ENCODE peak calls at places on chromosomes 16 and 17, in six cellular contexts. T is brain microvascular endothelial cell; Z is AG04449; E is testis; F is CD8-positive, alpha-beta memory T cell; R is fibroblast of the aortic adventitia. X is an unnamed sample.

GRCh38 chr17:21460358-21460757 is 84.2 kb downstream of the KCNJ12 start:
- DNase-seq in T (peak), Z (no peak), E (no peak), F (no peak), R (no peak), X (peak)

GRCh38 chr16:57632568-57632967 is 4.1 kb downstream of the ADGRG1 start:
- DNase-seq in T (no peak), Z (no peak), E (peak), F (no peak), R (peak), X (no peak)

GRCh38 chr17:50111687-50112655 is 16.8 kb downstream of the PDK2 start:
- DNase-seq in T (no peak), Z (no peak), E (peak), F (no peak), R (no peak), X (no peak)

GRCh38 chr17:12979826-12980500 is 37.9 kb downstream of the ELAC2 start:
- DNase-seq in T (no peak), Z (no peak), E (no peak), F (no peak), R (no peak), X (no peak)

GRCh38 chr17:17716837-17717523 is 35.7 kb downstream of the RAI1 start:
- DNase-seq in T (no peak), Z (no peak), E (no peak), F (no peak), R (no peak), X (no peak)

GRCh38 chr17:50657627-50658026 is 22.9 kb downstream of the ABCC3 start:
- DNase-seq in T (no peak), Z (no peak), E (no peak), F (no peak), R (no peak), X (no peak)

GRCh38 chr16:13351222-13351621 is 449.8 kb downstream of the SHISA9 start:
- DNase-seq in T (no peak), Z (no peak), E (no peak), F (no peak), R (no peak), X (no peak)

GRCh38 chr17:10111907-10112452 is 86.4 kb downstream of the GAS7 start:
- DNase-seq in T (no peak), Z (no peak), E (no peak), F (no peak), R (no peak), X (no peak)

GRCh38 chr16:19130852-19131808 is 17.4 kb downstream of the ITPRIPL2 start:
- DNase-seq in T (peak), Z (no peak), E (peak), F (no peak), R (peak), X (peak)

GRCh38 chr16:17853958-17854357 is 383.2 kb upstream of the XYLT1 start:
- DNase-seq in T (no peak), Z (no peak), E (no peak), F (no peak), R (no peak), X (no peak)

GRCh38 chr17:11747441-11747840 is 149.2 kb downstream of the DNAH9 start:
- DNase-seq in T (no peak), Z (no peak), E (no peak), F (no peak), R (no peak), X (no peak)

GRCh38 chr17:74744714-74745547 is 3.5 kb upstream of the NHERF1 start:
- DNase-seq in T (peak), Z (no peak), E (peak), F (peak), R (peak), X (no peak)

GRCh38 chr16:87855852-87856715 is 13.2 kb downstream of the SLC7A5 start:
- DNase-seq in T (peak), Z (no peak), E (no peak), F (peak), R (no peak), X (no peak)

GRCh38 chr17:7440113-7440822 is 956 bp downstream of the FGF11 start:
- DNase-seq in T (no peak), Z (no peak), E (peak), F (peak), R (peak), X (no peak)

GRCh38 chr17:34081269-34081668 is 173.8 kb upstream of the CCL2 start:
- DNase-seq in T (no peak), Z (no peak), E (no peak), F (no peak), R (no peak), X (no peak)

GRCh38 chr17:82205720-82206508 is 6.7 kb downstream of the CCDC57 start:
- DNase-seq in T (peak), Z (peak), E (peak), F (peak), R (peak), X (peak)

GRCh38 chr17:289409-289808 is 63.2 kb downstream of the RPH3AL start:
- DNase-seq in T (no peak), Z (no peak), E (no peak), F (no peak), R (no peak), X (no peak)

GRCh38 chr16:71327720-71328119 is 30.8 kb upstream of the CALB2 start:
- DNase-seq in T (no peak), Z (no peak), E (no peak), F (no peak), R (no peak), X (no peak)

GRCh38 chr17:42049834-42050359 is 504 bp downstream of the C17orf113 start:
- DNase-seq in T (no peak), Z (no peak), E (no peak), F (no peak), R (no peak), X (no peak)

GRCh38 chr17:67377727-67378443 is 804 bp downstream of the PITPNC1 start:
- DNase-seq in T (no peak), Z (no peak), E (peak), F (peak), R (peak), X (no peak)

GRCh38 chr17:81121841-81122733 is 43.2 kb upstream of the PVALEF start:
- DNase-seq in T (no peak), Z (no peak), E (no peak), F (no peak), R (no peak), X (no peak)

GRCh38 chr17:47703671-47704070 is 9.7 kb downstream of the TBKBP1 start:
- DNase-seq in T (no peak), Z (no peak), E (no peak), F (no peak), R (no peak), X (no peak)
- H3K4me3 ChIP-seq in T (no peak), Z (no peak), E (no peak), F (peak), R (no peak), X (no peak)

GRCh38 chr16:2044541-2044940 is 3.1 kb downstream of the NTHL1 start:
- DNase-seq in T (no peak), Z (no peak), E (no peak), F (no peak), R (no peak), X (no peak)

GRCh38 chr16:2043296-2043979 is 4.2 kb downstream of the NTHL1 start:
- DNase-seq in T (no peak), Z (no peak), E (no peak), F (no peak), R (no peak), X (no peak)

GRCh38 chr16:2043980-2044451 is 3.6 kb downstream of the NTHL1 start:
- DNase-seq in T (no peak), Z (no peak), E (no peak), F (no peak), R (no peak), X (no peak)

GRCh38 chr16:2042171-2042570 is 5.5 kb downstream of the NTHL1 start:
- DNase-seq in T (no peak), Z (no peak), E (no peak), F (no peak), R (no peak), X (no peak)

DNA sequence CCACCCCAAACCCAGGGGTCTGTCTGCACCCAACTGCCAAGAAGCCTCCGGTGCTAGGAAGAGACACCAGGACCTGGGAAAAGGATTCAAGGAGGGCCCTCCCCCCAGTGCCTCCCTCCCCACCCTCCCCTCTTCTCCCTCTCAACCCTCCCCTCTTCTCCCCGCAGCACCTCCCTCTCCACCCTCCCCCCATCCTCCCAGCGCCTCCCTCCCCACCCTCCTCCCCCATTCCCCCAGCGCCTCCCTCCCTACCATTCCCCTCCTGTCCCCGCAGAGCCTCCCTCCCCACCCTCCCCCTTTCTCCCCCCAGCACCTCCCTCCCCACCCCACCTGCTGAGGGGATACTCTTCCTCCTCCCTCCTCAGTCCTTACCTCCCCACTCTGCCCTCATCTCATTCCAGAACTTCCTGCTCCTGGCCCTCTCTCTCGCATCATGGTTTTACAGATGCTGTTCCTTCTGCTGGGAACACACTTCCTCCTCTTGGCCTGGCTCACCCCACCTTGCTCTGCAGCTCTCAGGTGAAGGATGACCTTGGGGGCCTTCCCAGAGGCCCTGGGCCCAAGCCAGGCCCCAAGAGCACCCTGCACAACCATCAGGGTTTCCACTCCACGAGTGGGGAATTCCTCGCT is 4.9 kb downstream of the NTHL1 start:
- DNase-seq in T (no peak), Z (no peak), E (no peak), F (no peak), R (no peak), X (no peak)
- H3K4me3 ChIP-seq in T (no peak), Z (no peak), E (no peak), F (no peak), R (no peak), X (no peak)

DNA sequence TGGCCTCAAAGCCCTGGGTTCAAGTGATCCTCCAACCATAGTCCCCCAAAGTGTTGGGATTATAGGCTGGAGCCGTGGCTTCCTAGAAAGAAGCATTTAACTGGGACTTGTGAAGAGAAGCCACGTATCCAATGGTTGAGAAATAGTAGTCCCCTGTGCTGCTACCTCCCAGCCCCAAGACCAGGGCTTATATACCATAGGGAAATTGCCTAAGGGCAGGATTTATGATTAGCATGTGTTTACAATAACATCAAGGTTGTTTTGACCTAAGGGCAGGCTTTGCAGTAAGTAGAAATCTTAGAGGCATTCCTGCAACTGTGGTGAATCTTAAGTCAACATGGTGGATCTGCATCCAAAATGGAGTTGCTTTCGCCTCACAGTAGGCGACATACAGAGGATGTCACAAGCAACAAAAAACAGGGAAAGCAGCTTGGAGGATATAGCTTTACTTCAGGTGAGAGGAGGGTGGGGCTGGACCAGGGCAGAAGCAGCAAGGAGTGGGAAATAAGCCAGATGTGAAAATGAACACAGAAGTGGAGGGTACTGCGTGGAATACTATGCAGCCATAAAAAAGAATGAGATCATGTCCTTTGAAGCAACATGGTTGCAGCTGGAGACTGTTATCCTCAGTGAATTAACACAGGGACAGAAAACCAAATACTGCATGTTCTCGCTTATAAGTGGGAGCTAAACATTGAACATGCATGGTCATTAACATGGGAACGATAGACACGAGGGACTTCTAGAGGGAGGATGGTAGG is 18.7 kb upstream of the NSMCE1 start:
- DNase-seq in T (no peak), Z (no peak), E (no peak), F (no peak), R (no peak), X (no peak)
- H3K4me3 ChIP-seq in T (no peak), Z (no peak), E (no peak), F (no peak), R (no peak), X (no peak)

DNA sequence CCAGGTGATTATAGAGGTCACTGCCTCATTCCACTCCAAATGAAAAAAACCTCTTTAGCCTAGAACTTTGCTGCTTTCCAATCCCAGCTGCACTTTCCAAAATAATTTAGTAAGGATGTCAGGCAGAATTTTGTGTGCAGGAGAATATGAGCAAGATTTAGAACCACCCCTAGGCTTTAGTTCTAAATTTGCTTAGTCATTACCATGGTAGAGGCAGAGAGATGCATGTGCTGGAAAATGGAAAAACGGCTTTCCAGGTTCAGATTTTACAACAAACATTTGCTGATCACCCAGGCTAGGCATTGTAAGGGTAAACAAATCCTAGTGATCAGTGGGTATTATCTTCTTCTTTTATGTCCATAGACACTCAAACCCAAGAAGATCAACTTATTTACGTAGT is 6.3 kb downstream of the KRT26 start:
- DNase-seq in T (no peak), Z (no peak), E (no peak), F (no peak), R (no peak), X (no peak)
- H3K4me3 ChIP-seq in T (no peak), Z (no peak), E (no peak), F (no peak), R (no peak), X (no peak)

DNA sequence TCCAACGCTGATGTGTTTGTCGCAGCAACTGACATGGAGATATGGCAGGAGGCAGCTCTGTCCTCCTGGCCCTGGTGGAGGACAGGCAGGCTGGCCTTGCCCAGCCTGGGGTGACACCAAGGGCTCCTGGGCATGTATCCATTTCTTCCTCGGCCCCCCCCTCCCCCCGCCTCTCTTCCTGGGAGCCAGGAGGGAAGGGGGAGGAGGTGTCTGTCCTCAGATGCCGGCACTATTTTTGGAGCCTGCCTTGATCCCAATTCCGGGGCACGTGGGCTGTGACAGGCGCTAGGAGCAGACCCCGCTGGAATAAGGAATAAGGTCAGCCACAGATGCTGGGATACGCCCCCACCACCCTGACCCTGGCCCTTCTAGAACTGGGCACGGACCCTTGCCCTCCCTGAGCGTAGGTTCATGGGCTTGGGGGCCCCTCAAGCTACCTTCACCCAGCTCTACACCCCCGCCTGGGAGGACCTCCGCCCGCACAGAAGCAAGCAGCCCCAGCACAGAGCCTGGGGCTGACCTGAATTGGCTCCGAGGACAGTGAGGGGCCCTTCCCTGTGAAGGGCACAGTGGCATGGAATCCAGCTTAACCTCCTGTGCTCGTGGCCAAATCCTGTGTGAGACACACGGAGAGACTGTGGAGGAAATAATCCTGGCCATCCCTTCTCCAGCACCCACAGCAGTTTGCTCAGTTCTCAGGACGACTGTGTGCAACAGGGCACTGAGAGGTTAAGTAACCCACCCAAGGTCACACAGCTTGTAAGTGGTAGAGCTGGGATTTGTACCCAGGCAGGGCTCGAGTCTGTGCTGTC is 24.1 kb downstream of the SEC14L5 start:
- DNase-seq in T (no peak), Z (no peak), E (no peak), F (no peak), R (no peak), X (no peak)
- H3K4me3 ChIP-seq in T (no peak), Z (no peak), E (no peak), F (no peak), R (no peak), X (no peak)

GRCh38 chr17:29611351-29612093 is 11.2 kb downstream of the CORO6 start:
- DNase-seq in T (no peak), Z (no peak), E (no peak), F (no peak), R (no peak), X (no peak)

GRCh38 chr17:29613856-29614255 is 8.9 kb downstream of the CORO6 start:
- DNase-seq in T (no peak), Z (no peak), E (no peak), F (no peak), R (no peak), X (no peak)

GRCh38 chr17:29612094-29612403 is 10.7 kb downstream of the CORO6 start:
- DNase-seq in T (no peak), Z (no peak), E (no peak), F (no peak), R (no peak), X (no peak)

GRCh38 chr17:29613371-29613837 is 9.3 kb downstream of the CORO6 start:
- DNase-seq in T (peak), Z (no peak), E (peak), F (peak), R (peak), X (peak)

DNA sequence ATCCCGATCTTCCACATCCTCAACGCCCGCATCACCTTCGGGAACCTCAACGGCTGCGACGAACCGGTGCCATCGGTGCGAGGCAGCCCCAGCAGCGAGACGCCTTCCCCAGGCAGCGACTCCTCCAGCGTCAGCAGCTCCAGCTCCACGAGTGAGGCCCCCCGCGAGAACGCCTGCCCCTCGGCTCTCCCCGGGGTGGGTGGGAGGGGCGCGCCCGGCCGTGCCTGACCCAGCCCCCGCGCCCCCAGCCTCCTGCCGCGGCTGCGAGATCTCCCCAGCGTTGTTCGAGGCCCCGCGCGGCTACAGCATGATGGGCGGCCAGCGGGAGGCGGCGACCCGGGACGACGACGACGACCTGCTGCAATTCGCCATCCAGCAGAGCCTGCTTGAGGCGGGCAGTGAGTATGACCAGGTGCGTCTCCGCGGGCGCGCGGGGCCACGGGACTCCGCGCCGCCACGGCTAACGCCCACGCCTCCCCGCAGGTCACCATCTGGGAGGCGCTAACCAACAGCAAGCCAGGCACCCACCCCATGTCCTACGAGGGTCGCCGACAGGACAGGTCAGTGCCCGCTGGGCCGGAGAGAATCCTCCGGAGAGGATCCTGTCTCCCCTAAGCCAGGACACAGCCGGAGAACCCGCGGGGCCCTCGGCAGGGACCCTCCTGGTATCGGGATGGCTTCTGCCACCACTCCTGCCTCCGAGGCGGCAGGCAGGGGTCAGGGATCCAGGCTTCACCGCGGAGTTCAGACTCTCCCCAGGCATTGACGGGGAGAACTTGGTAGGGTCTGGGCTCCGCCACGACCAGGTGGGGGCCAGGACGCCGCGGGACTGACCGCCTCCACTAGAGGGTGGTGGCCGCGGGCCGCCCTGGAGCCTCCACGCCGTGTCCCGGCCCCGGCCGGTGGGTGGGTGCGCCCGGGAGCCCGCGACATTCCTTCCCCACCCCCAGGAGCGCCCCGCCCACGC is 10.0 kb downstream of the CORO6 start:
- DNase-seq in T (no peak), Z (no peak), E (no peak), F (no peak), R (no peak), X (no peak)
- H3K4me3 ChIP-seq in T (no peak), Z (peak), E (peak), F (peak), R (peak), X (peak)

GRCh38 chr17:4127555-4127954 is 15.3 kb downstream of the ZZEF1 start:
- DNase-seq in T (no peak), Z (no peak), E (no peak), F (no peak), R (no peak), X (no peak)
- H3K4me3 ChIP-seq in T (no peak), Z (no peak), E (no peak), F (no peak), R (no peak), X (no peak)

GRCh38 chr16:567362-568256 is 804 bp downstream of the NHLRC4 start:
- DNase-seq in T (no peak), Z (no peak), E (no peak), F (no peak), R (no peak), X (no peak)
- H3K4me3 ChIP-seq in T (no peak), Z (no peak), E (no peak), F (peak), R (no peak), X (no peak)

DNA sequence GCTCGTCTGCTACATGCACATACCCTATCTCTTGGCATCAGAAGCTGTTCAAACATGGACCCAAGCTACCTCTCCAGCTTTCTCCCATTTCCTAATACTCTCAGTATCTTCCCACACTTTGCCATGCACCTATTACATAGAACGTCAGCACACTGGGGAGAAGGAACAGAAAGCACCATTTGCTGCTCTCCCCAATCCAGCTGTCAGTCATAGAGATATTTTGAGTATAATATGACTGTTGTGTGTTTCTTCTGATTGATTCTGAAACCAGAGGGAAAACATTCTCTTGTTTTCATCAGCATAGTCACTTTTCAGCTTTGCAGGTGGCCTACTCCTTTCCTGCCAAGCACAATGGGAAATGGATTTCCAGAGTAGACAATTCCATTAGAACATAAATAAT is 107.1 kb downstream of the ADAMTS18 start:
- DNase-seq in T (no peak), Z (no peak), E (no peak), F (no peak), R (no peak), X (no peak)
- H3K4me3 ChIP-seq in T (no peak), Z (no peak), E (no peak), F (no peak), R (no peak), X (no peak)

X was measured in skeletal muscle cell.